ENCODE peak calls at places on chromosomes 11 and 22, in six cellular contexts. One of them, this sample, is unnamed.
A peak's percentile ranks its signal among the peaks of the same experiment; 100 is the strongest.

GRCh38 chr22:44455151-44455962 is 42.7 kb downstream of the RTL6 start:
- DNase-seq in MV-4-11: no peak
- DNase-seq in mesothelial cell of epicardium: no peak
- DNase-seq in neural progenitor cell: no peak
- DNase-seq in vagina: peak; percentile 64
- DNase-seq in stimulated activated CD4-positive, alpha-beta T cell treated with anti-CD3 and anti-CD28 coated beads, Interleukin-4, amount 100 ng/mL, for 24 hours: peak; percentile 48
- DNase-seq in this sample: no peak

GRCh38 chr11:101022256-101022655 is 107.4 kb downstream of the PGR start:
- DNase-seq in neural progenitor cell: no peak
- DNase-seq in vagina: no peak
- DNase-seq in mesothelial cell of epicardium: no peak
- DNase-seq in stimulated activated CD4-positive, alpha-beta T cell treated with anti-CD3 and anti-CD28 coated beads, Interleukin-4, amount 100 ng/mL, for 24 hours: no peak
- DNase-seq in MV-4-11: no peak
- DNase-seq in this sample: no peak

GRCh38 chr11:59943996-59944395 is 5.8 kb downstream of the OOSP1 start:
- DNase-seq in MV-4-11: no peak
- DNase-seq in mesothelial cell of epicardium: no peak
- DNase-seq in stimulated activated CD4-positive, alpha-beta T cell treated with anti-CD3 and anti-CD28 coated beads, Interleukin-4, amount 100 ng/mL, for 24 hours: no peak
- DNase-seq in vagina: no peak
- DNase-seq in neural progenitor cell: no peak
- DNase-seq in this sample: no peak

GRCh38 chr22:30279389-30279788 is 9.9 kb downstream of the CASTOR1 start:
- DNase-seq in MV-4-11: peak; percentile 86
- DNase-seq in neural progenitor cell: no peak
- DNase-seq in vagina: no peak
- DNase-seq in stimulated activated CD4-positive, alpha-beta T cell treated with anti-CD3 and anti-CD28 coated beads, Interleukin-4, amount 100 ng/mL, for 24 hours: no peak
- DNase-seq in mesothelial cell of epicardium: no peak
- DNase-seq in this sample: peak; percentile 82

GRCh38 chr22:30891443-30891755 is 77.2 kb downstream of the MORC2 start:
- DNase-seq in MV-4-11: no peak
- DNase-seq in neural progenitor cell: no peak
- DNase-seq in mesothelial cell of epicardium: no peak
- DNase-seq in stimulated activated CD4-positive, alpha-beta T cell treated with anti-CD3 and anti-CD28 coated beads, Interleukin-4, amount 100 ng/mL, for 24 hours: no peak
- DNase-seq in vagina: no peak
- DNase-seq in this sample: no peak

GRCh38 chr11:44957051-44957515 is 6.4 kb upstream of the TP53I11 start:
- DNase-seq in neural progenitor cell: peak; percentile 67
- DNase-seq in stimulated activated CD4-positive, alpha-beta T cell treated with anti-CD3 and anti-CD28 coated beads, Interleukin-4, amount 100 ng/mL, for 24 hours: no peak
- DNase-seq in mesothelial cell of epicardium: no peak
- DNase-seq in vagina: no peak
- DNase-seq in MV-4-11: no peak
- DNase-seq in this sample: no peak

GRCh38 chr11:119029340-119030028 is 1.2 kb downstream of the SLC37A4 start:
- DNase-seq in mesothelial cell of epicardium: no peak
- DNase-seq in neural progenitor cell: peak; percentile 45
- DNase-seq in vagina: no peak
- DNase-seq in MV-4-11: peak; percentile 21
- DNase-seq in stimulated activated CD4-positive, alpha-beta T cell treated with anti-CD3 and anti-CD28 coated beads, Interleukin-4, amount 100 ng/mL, for 24 hours: peak; percentile 66
- DNase-seq in this sample: peak; percentile 34

GRCh38 chr11:80227915-80228314 is 787.1 kb upstream of the TENM4 start:
- DNase-seq in vagina: no peak
- DNase-seq in stimulated activated CD4-positive, alpha-beta T cell treated with anti-CD3 and anti-CD28 coated beads, Interleukin-4, amount 100 ng/mL, for 24 hours: no peak
- DNase-seq in neural progenitor cell: no peak
- DNase-seq in MV-4-11: no peak
- DNase-seq in mesothelial cell of epicardium: no peak
- DNase-seq in this sample: no peak

GRCh38 chr11:126384449-126385070 is 29.1 kb downstream of the ST3GAL4 start:
- DNase-seq in vagina: no peak
- DNase-seq in stimulated activated CD4-positive, alpha-beta T cell treated with anti-CD3 and anti-CD28 coated beads, Interleukin-4, amount 100 ng/mL, for 24 hours: no peak
- DNase-seq in MV-4-11: no peak
- DNase-seq in mesothelial cell of epicardium: no peak
- DNase-seq in neural progenitor cell: no peak
- DNase-seq in this sample: peak; percentile 48

GRCh38 chr11:69075421-69076128 is 26.8 kb downstream of the TPCN2 start:
- DNase-seq in mesothelial cell of epicardium: no peak
- DNase-seq in MV-4-11: no peak
- DNase-seq in vagina: peak; percentile 97
- DNase-seq in stimulated activated CD4-positive, alpha-beta T cell treated with anti-CD3 and anti-CD28 coated beads, Interleukin-4, amount 100 ng/mL, for 24 hours: no peak
- DNase-seq in neural progenitor cell: no peak
- DNase-seq in this sample: peak; percentile 93

GRCh38 chr11:83573097-83573496 is 286.9 kb upstream of the CCDC90B start:
- DNase-seq in neural progenitor cell: no peak
- DNase-seq in vagina: no peak
- DNase-seq in stimulated activated CD4-positive, alpha-beta T cell treated with anti-CD3 and anti-CD28 coated beads, Interleukin-4, amount 100 ng/mL, for 24 hours: no peak
- DNase-seq in mesothelial cell of epicardium: no peak
- DNase-seq in MV-4-11: no peak
- DNase-seq in this sample: no peak

GRCh38 chr11:36363361-36364272 is 67.5 kb downstream of the PRR5L start:
- DNase-seq in MV-4-11: peak; percentile 23
- DNase-seq in neural progenitor cell: peak; percentile 69
- DNase-seq in mesothelial cell of epicardium: no peak
- DNase-seq in vagina: no peak
- DNase-seq in stimulated activated CD4-positive, alpha-beta T cell treated with anti-CD3 and anti-CD28 coated beads, Interleukin-4, amount 100 ng/mL, for 24 hours: no peak
- DNase-seq in this sample: no peak

GRCh38 chr11:49302360-49302759 is 94.0 kb upstream of the FOLH1 start:
- DNase-seq in stimulated activated CD4-positive, alpha-beta T cell treated with anti-CD3 and anti-CD28 coated beads, Interleukin-4, amount 100 ng/mL, for 24 hours: no peak
- DNase-seq in neural progenitor cell: no peak
- DNase-seq in vagina: no peak
- DNase-seq in mesothelial cell of epicardium: no peak
- DNase-seq in MV-4-11: no peak
- DNase-seq in this sample: no peak

GRCh38 chr22:27347951-27348350 is 453.6 kb downstream of the MN1 start:
- DNase-seq in vagina: no peak
- DNase-seq in stimulated activated CD4-positive, alpha-beta T cell treated with anti-CD3 and anti-CD28 coated beads, Interleukin-4, amount 100 ng/mL, for 24 hours: no peak
- DNase-seq in neural progenitor cell: peak; percentile 44
- DNase-seq in MV-4-11: no peak
- DNase-seq in mesothelial cell of epicardium: no peak
- DNase-seq in this sample: no peak

GRCh38 chr11:74279256-74279655 is 32.2 kb downstream of the P4HA3 start:
- DNase-seq in neural progenitor cell: no peak
- DNase-seq in mesothelial cell of epicardium: no peak
- DNase-seq in vagina: no peak
- DNase-seq in stimulated activated CD4-positive, alpha-beta T cell treated with anti-CD3 and anti-CD28 coated beads, Interleukin-4, amount 100 ng/mL, for 24 hours: no peak
- DNase-seq in MV-4-11: no peak
- DNase-seq in this sample: no peak

GRCh38 chr22:44666207-44666585 is 35.8 kb upstream of the PRR5 start:
- DNase-seq in vagina: no peak
- DNase-seq in stimulated activated CD4-positive, alpha-beta T cell treated with anti-CD3 and anti-CD28 coated beads, Interleukin-4, amount 100 ng/mL, for 24 hours: no peak
- DNase-seq in neural progenitor cell: no peak
- DNase-seq in mesothelial cell of epicardium: no peak
- DNase-seq in MV-4-11: no peak
- DNase-seq in this sample: no peak

GRCh38 chr22:44172370-44173108 is 8.2 kb upstream of the PARVG start:
- DNase-seq in neural progenitor cell: peak; percentile 48
- DNase-seq in stimulated activated CD4-positive, alpha-beta T cell treated with anti-CD3 and anti-CD28 coated beads, Interleukin-4, amount 100 ng/mL, for 24 hours: no peak
- DNase-seq in mesothelial cell of epicardium: no peak
- DNase-seq in MV-4-11: peak; percentile 95
- DNase-seq in vagina: no peak
- DNase-seq in this sample: peak; percentile 77

GRCh38 chr11:95138448-95138847 is 48.8 kb downstream of the ENDOD1 start:
- DNase-seq in stimulated activated CD4-positive, alpha-beta T cell treated with anti-CD3 and anti-CD28 coated beads, Interleukin-4, amount 100 ng/mL, for 24 hours: no peak
- DNase-seq in MV-4-11: peak; percentile 44
- DNase-seq in vagina: no peak
- DNase-seq in mesothelial cell of epicardium: no peak
- DNase-seq in neural progenitor cell: no peak
- DNase-seq in this sample: no peak

GRCh38 chr22:46737105-46737975 is 712 bp downstream of the CERK start:
- DNase-seq in vagina: no peak
- DNase-seq in MV-4-11: peak; percentile 67
- DNase-seq in mesothelial cell of epicardium: peak; percentile 60
- DNase-seq in stimulated activated CD4-positive, alpha-beta T cell treated with anti-CD3 and anti-CD28 coated beads, Interleukin-4, amount 100 ng/mL, for 24 hours: peak; percentile 50
- DNase-seq in neural progenitor cell: peak; percentile 72
- DNase-seq in this sample: no peak

GRCh38 chr22:27896251-27896650 is 22.8 kb downstream of the PITPNB start:
- DNase-seq in neural progenitor cell: no peak
- DNase-seq in MV-4-11: no peak
- DNase-seq in vagina: no peak
- DNase-seq in mesothelial cell of epicardium: no peak
- DNase-seq in stimulated activated CD4-positive, alpha-beta T cell treated with anti-CD3 and anti-CD28 coated beads, Interleukin-4, amount 100 ng/mL, for 24 hours: no peak
- DNase-seq in this sample: no peak

GRCh38 chr22:32080904-32081303 is 37.8 kb downstream of the SLC5A1 start:
- DNase-seq in vagina: peak; percentile 6
- DNase-seq in stimulated activated CD4-positive, alpha-beta T cell treated with anti-CD3 and anti-CD28 coated beads, Interleukin-4, amount 100 ng/mL, for 24 hours: peak; percentile 34
- DNase-seq in MV-4-11: peak; percentile 35
- DNase-seq in mesothelial cell of epicardium: no peak
- DNase-seq in neural progenitor cell: peak; percentile 56
- DNase-seq in this sample: no peak